ENCODE peak calls at places on chromosomes 12 and 14, in eight cellular contexts. P is HFF-Myc, Y is IMR-90, D is mucosa of descending colon, B is Calu3, N is Peyer's patch, W is WERI-Rb-1, J is brain microvascular endothelial cell. L is an unnamed sample.

GRCh38 chr12:62800707-62801400 is 134.1 kb downstream of the PPM1H start:
- DNase-seq in P (peak; percentile 94), Y (no peak), B (no peak), D (no peak), N (no peak), J (no peak), W (no peak), L (no peak)

GRCh38 chr14:100290607-100291304 is 15.5 kb downstream of the SLC25A29 start:
- DNase-seq in Y (no peak), N (no peak), W (no peak), D (no peak), J (no peak), B (no peak), P (no peak), L (no peak)

GRCh38 chr12:28177461-28177860 is 12.8 kb upstream of the CCDC91 start:
- DNase-seq in J (no peak), D (no peak), N (no peak), B (no peak), P (no peak), W (no peak), Y (no peak), L (no peak)

GRCh38 chr12:131428086-131428685 is 282.7 kb upstream of the SFSWAP start:
- DNase-seq in J (no peak), B (no peak), W (no peak), Y (no peak), P (no peak), D (no peak), N (no peak), L (no peak)

GRCh38 chr14:96085369-96085768 is 46.2 kb downstream of the C14orf132 start:
- DNase-seq in Y (no peak), J (peak; percentile 25), B (no peak), W (no peak), P (no peak), D (no peak), N (no peak), L (no peak)

GRCh38 chr12:115916910-115917668 is 360.4 kb downstream of the MED13L start:
- DNase-seq in D (peak; percentile 80), Y (no peak), N (peak; percentile 87), P (no peak), B (peak; percentile 91), J (no peak), W (peak; percentile 60), L (peak; percentile 91)

GRCh38 chr12:65525501-65526141 is 247.1 kb downstream of the MSRB3 start:
- DNase-seq in Y (peak; percentile 85), N (no peak), J (peak; percentile 89), D (no peak), W (no peak), B (no peak), P (peak; percentile 83), L (no peak)

GRCh38 chr12:107092669-107093546 is 441 bp downstream of the CRY1 start:
- DNase-seq in J (peak; percentile 32), P (no peak), D (peak; percentile 53), Y (no peak), B (peak; percentile 42), N (no peak), W (peak; percentile 31), L (peak; percentile 53)

GRCh38 chr12:111687952-111688351 is 2.1 kb downstream of the ACAD10 start:
- DNase-seq in W (no peak), Y (no peak), P (no peak), D (no peak), N (no peak), B (no peak), J (no peak), L (no peak)

GRCh38 chr12:9064201-9064814 is 51.4 kb downstream of the A2M start:
- DNase-seq in D (peak; percentile 70), J (peak; percentile 22), N (peak; percentile 73), W (no peak), Y (peak; percentile 10), P (no peak), B (peak; percentile 70), L (peak; percentile 87)

GRCh38 chr12:68279227-68280054 is 26.0 kb upstream of the IL22 start:
- DNase-seq in D (no peak), P (no peak), N (no peak), B (no peak), W (no peak), J (peak; percentile 75), Y (peak; percentile 28), L (no peak)

GRCh38 chr14:100810861-100811461 is 15.0 kb upstream of the MEG3 start:
- DNase-seq in W (no peak), Y (no peak), D (no peak), J (no peak), B (no peak), N (no peak), P (no peak), L (no peak)

GRCh38 chr12:47820631-47821345 is 1.1 kb upstream of the HDAC7 start:
- DNase-seq in N (peak; percentile 54), P (peak; percentile 97), W (no peak), Y (peak; percentile 95), B (peak; percentile 63), D (peak; percentile 58), J (peak; percentile 95), L (peak; percentile 94)

GRCh38 chr12:4664111-4664510 is 15.2 kb downstream of the NDUFA9 start:
- DNase-seq in J (peak; percentile 70), W (no peak), N (no peak), B (no peak), Y (peak; percentile 92), P (peak; percentile 33), D (no peak), L (no peak)

GRCh38 chr12:120453060-120453761 is 7.0 kb downstream of the GATC start:
- DNase-seq in J (no peak), W (no peak), D (no peak), N (no peak), Y (no peak), B (no peak), P (no peak), L (no peak)

GRCh38 chr14:92460916-92461579 is 52.5 kb upstream of the RIN3 start:
- DNase-seq in D (no peak), B (no peak), Y (peak; percentile 82), N (no peak), W (no peak), J (peak; percentile 57), P (peak; percentile 69), L (no peak)

GRCh38 chr14:69605761-69606160 is 5.6 kb upstream of the SUSD6 start:
- DNase-seq in P (no peak), Y (no peak), N (peak; percentile 71), J (no peak), D (peak; percentile 55), W (no peak), B (no peak), L (no peak)

GRCh38 chr14:32074887-32075572 is 2.1 kb upstream of the ARHGAP5 start:
- DNase-seq in B (no peak), W (no peak), N (no peak), Y (peak; percentile 1), D (no peak), J (no peak), P (no peak), L (no peak)

GRCh38 chr14:32072701-32073100 is 4.4 kb upstream of the ARHGAP5 start:
- DNase-seq in W (no peak), N (no peak), B (no peak), P (no peak), D (no peak), J (no peak), Y (no peak), L (no peak)

GRCh38 chr14:32075636-32076277 is 1.3 kb upstream of the ARHGAP5 start:
- DNase-seq in D (no peak), N (no peak), B (peak; percentile 43), Y (peak; percentile 2), P (no peak), W (no peak), J (peak; percentile 5), L (no peak)

GRCh38 chr14:32076278-32077080 is 625 bp upstream of the ARHGAP5 start:
- DNase-seq in Y (peak; percentile 95), J (peak; percentile 93), D (peak; percentile 95), W (peak; percentile 97), N (peak; percentile 98), P (peak; percentile 93), B (peak; percentile 97), L (peak; percentile 97)

GRCh38 chr14:32073537-32074189 is 3.4 kb upstream of the ARHGAP5 start:
- DNase-seq in D (peak; percentile 86), Y (peak; percentile 82), B (peak; percentile 65), P (peak; percentile 73), W (peak; percentile 60), J (peak; percentile 86), N (no peak), L (peak; percentile 49)
- TF ChIP-seq CTCF in D (peak; percentile 47), Y (peak; percentile 81), B (peak; percentile 45), P (peak; percentile 54), W (peak; percentile 34), J (peak; percentile 68), N (peak; percentile 91), L (peak; percentile 74)

GRCh38 chr12:103729499-103729898 is 111.5 kb downstream of the NT5DC3 start:
- DNase-seq in W (no peak), N (no peak), J (no peak), D (no peak), P (no peak), Y (no peak), B (no peak), L (no peak)

GRCh38 chr12:103728323-103728722 is 112.7 kb downstream of the NT5DC3 start:
- DNase-seq in W (no peak), B (no peak), Y (peak; percentile 42), P (no peak), J (no peak), D (no peak), N (no peak), L (no peak)

GRCh38 chr12:103731539-103731938 is 109.5 kb downstream of the NT5DC3 start:
- DNase-seq in N (no peak), D (no peak), B (no peak), P (no peak), Y (no peak), W (no peak), J (no peak), L (no peak)

GRCh38 chr12:103725398-103725797 is 115.6 kb downstream of the NT5DC3 start:
- DNase-seq in D (no peak), Y (no peak), J (no peak), N (no peak), B (no peak), W (no peak), P (no peak), L (no peak)

DNA sequence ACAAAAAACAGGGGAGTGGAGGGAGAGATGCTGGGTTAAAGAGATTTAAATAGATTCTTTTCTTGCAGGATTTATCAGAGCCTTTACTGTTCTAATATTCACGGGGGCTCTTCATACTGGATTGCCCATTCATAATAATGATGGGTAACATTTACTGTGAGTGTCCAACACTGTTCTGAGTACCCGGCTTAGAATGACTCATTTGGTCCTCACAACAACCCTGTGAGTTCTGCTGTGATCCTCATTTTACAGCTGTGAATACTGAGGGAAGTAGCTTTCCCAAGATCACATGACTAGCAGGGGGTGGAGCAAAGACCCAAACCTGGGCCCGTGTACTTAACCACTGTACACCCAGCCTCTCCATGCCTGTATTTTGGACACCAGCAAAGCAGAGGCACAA is 113.4 kb downstream of the NT5DC3 start:
- DNase-seq in D (no peak), W (no peak), N (no peak), J (no peak), P (no peak), B (no peak), Y (no peak), L (no peak)
- TF ChIP-seq CTCF in D (no peak), W (no peak), N (no peak), J (no peak), P (no peak), B (no peak), Y (no peak), L (no peak)

GRCh38 chr14:77131871-77132486 is 9.6 kb downstream of the ZDHHC22 start:
- DNase-seq in N (no peak), Y (no peak), B (no peak), J (no peak), W (no peak), D (no peak), P (no peak), L (no peak)
- TF ChIP-seq CTCF in N (no peak), Y (no peak), B (no peak), J (no peak), W (peak; percentile 64), D (no peak), P (no peak), L (no peak)

GRCh38 chr12:123744836-123745235 is 17.3 kb upstream of the DNAH10 start:
- DNase-seq in N (no peak), D (no peak), B (no peak), P (no peak), J (no peak), Y (no peak), W (peak; percentile 17), L (no peak)
- TF ChIP-seq CTCF in N (no peak), D (no peak), B (peak; percentile 14), P (peak; percentile 24), J (peak; percentile 31), Y (no peak), W (peak; percentile 46), L (no peak)

L was measured in Caco-2.